ENCODE peak calls at places on chromosomes 11 and 22, in nine cellular contexts. R is progenitor cell of endocrine pancreas; T is neural crest cell; B is mucosa of gallbladder; A is AG08395; I is glutamatergic neuron; S is amygdala; W is activated CD4-positive, CD25-positive, alpha-beta regulatory T cell; H is NCI-H187. F is an unnamed sample.
A peak's percentile ranks its signal among the peaks of the same experiment; 100 is the strongest.

GRCh38 chr22:30695871-30696655 is 1.4 kb downstream of the OSBP2 start:
- DNase-seq in R (no peak), B (no peak), I (no peak), T (no peak), W (no peak), H (no peak), S (no peak), A (peak; percentile 2), F (no peak)

GRCh38 chr11:100593321-100593720 is 93.8 kb upstream of the ARHGAP42 start:
- DNase-seq in S (no peak), T (no peak), H (no peak), B (no peak), R (no peak), A (no peak), W (no peak), I (no peak), F (no peak)

GRCh38 chr11:3823303-3823702 is 14.9 kb downstream of the PGAP2 start:
- DNase-seq in B (no peak), T (no peak), H (no peak), W (no peak), S (no peak), R (no peak), I (no peak), A (peak; percentile 91), F (no peak)

GRCh38 chr11:1478544-1478943 is 8.0 kb downstream of the MOB2 start:
- DNase-seq in B (no peak), R (no peak), I (no peak), A (no peak), T (no peak), H (no peak), S (no peak), W (no peak), F (no peak)

GRCh38 chr22:37032535-37033460 is 13.3 kb downstream of the MPST start:
- DNase-seq in T (no peak), A (peak; percentile 42), B (peak; percentile 88), R (peak; percentile 63), S (no peak), I (no peak), W (no peak), H (no peak), F (no peak)

GRCh38 chr22:50027639-50028537 is 15.3 kb upstream of the IL17REL start:
- DNase-seq in B (no peak), S (no peak), A (no peak), R (no peak), I (no peak), H (no peak), W (no peak), T (no peak), F (no peak)

GRCh38 chr22:46726066-46726985 is 11.7 kb downstream of the CERK start:
- DNase-seq in A (peak; percentile 53), T (no peak), W (no peak), R (no peak), I (peak; percentile 49), H (no peak), S (no peak), B (peak; percentile 51), F (no peak)

GRCh38 chr11:396948-397548 is 3.0 kb downstream of the PKP3 start:
- DNase-seq in S (no peak), T (no peak), B (peak; percentile 62), A (peak; percentile 66), W (no peak), I (no peak), H (no peak), R (no peak), F (peak; percentile 54)

GRCh38 chr11:13007702-13008435 is 1.2 kb upstream of the RASSF10 start:
- DNase-seq in R (no peak), A (no peak), I (no peak), B (peak; percentile 68), T (no peak), H (no peak), W (no peak), S (no peak), F (no peak)

GRCh38 chr22:31662668-31663037 is 638 bp upstream of the PISD start:
- DNase-seq in S (no peak), I (no peak), A (no peak), B (no peak), W (no peak), H (no peak), R (no peak), T (no peak), F (no peak)

GRCh38 chr11:43905788-43906187 is 25.2 kb downstream of the ALKBH3 start:
- DNase-seq in R (no peak), B (no peak), T (no peak), H (no peak), I (no peak), A (no peak), W (no peak), S (no peak), F (no peak)

GRCh38 chr11:10303558-10304363 is 1.1 kb upstream of the ADM start:
- DNase-seq in B (no peak), I (no peak), R (no peak), H (no peak), T (no peak), A (peak; percentile 57), W (no peak), S (no peak), F (peak; percentile 94)

GRCh38 chr22:45083659-45084305 is 74.0 kb upstream of the PHF21B start:
- DNase-seq in I (no peak), H (no peak), R (no peak), T (no peak), A (peak; percentile 87), S (peak; percentile 3), B (no peak), W (no peak), F (no peak)

GRCh38 chr22:35404176-35404575 is 4.2 kb downstream of the MCM5 start:
- DNase-seq in H (no peak), R (no peak), T (no peak), I (no peak), W (no peak), A (no peak), B (no peak), S (no peak), F (peak; percentile 66)

GRCh38 chr22:27581241-27581640 is 220.3 kb downstream of the MN1 start:
- DNase-seq in T (no peak), H (no peak), S (no peak), W (no peak), B (no peak), I (no peak), R (no peak), A (no peak), F (no peak)

GRCh38 chr11:16933756-16934603 is 80.2 kb downstream of the PLEKHA7 start:
- DNase-seq in S (no peak), I (no peak), W (no peak), H (no peak), T (no peak), A (no peak), B (no peak), R (no peak), F (no peak)

GRCh38 chr22:46557736-46558480 is 20.5 kb upstream of the CELSR1 start:
- DNase-seq in R (no peak), H (no peak), B (no peak), W (no peak), T (no peak), A (no peak), I (no peak), S (no peak), F (no peak)